ENCODE peak calls at places on chromosome 11, in ten cellular contexts. One of them, this sample, is unnamed.

GRCh38 chr11:38416141-38416540 is 1818.1 kb upstream of the RAG2 start:
- DNase-seq in dorsolateral prefrontal cortex: no peak
- DNase-seq in spleen: no peak
- DNase-seq in mammary epithelial cell: no peak
- DNase-seq in psoas muscle: no peak
- DNase-seq in bronchial epithelial cell: no peak
- DNase-seq in PC-3: no peak
- DNase-seq in fibroblast of lung: peak; percentile 34
- DNase-seq in fibroblast of pulmonary artery: peak; percentile 30
- DNase-seq in gastrocnemius medialis: no peak
- DNase-seq in this sample: no peak

GRCh38 chr11:120707663-120708062 is 196.1 kb downstream of the GRIK4 start:
- DNase-seq in fibroblast of pulmonary artery: no peak
- DNase-seq in spleen: no peak
- DNase-seq in fibroblast of lung: no peak
- DNase-seq in bronchial epithelial cell: no peak
- DNase-seq in psoas muscle: no peak
- DNase-seq in dorsolateral prefrontal cortex: no peak
- DNase-seq in mammary epithelial cell: no peak
- DNase-seq in PC-3: no peak
- DNase-seq in gastrocnemius medialis: no peak
- DNase-seq in this sample: no peak

GRCh38 chr11:111120221-111120620 is 125.3 kb upstream of the POU2AF2 start:
- DNase-seq in psoas muscle: peak; percentile 70
- DNase-seq in fibroblast of lung: no peak
- DNase-seq in dorsolateral prefrontal cortex: no peak
- DNase-seq in bronchial epithelial cell: no peak
- DNase-seq in gastrocnemius medialis: no peak
- DNase-seq in mammary epithelial cell: no peak
- DNase-seq in fibroblast of pulmonary artery: no peak
- DNase-seq in PC-3: no peak
- DNase-seq in spleen: no peak
- DNase-seq in this sample: no peak

GRCh38 chr11:1484716-1485503 is 1.7 kb downstream of the MOB2 start:
- DNase-seq in bronchial epithelial cell: no peak
- DNase-seq in PC-3: no peak
- DNase-seq in mammary epithelial cell: no peak
- DNase-seq in psoas muscle: peak; percentile 57
- DNase-seq in fibroblast of pulmonary artery: no peak
- DNase-seq in fibroblast of lung: no peak
- DNase-seq in gastrocnemius medialis: no peak
- DNase-seq in spleen: peak; percentile 69
- DNase-seq in dorsolateral prefrontal cortex: no peak
- DNase-seq in this sample: no peak

GRCh38 chr11:2775083-2775625 is 75.4 kb upstream of the KCNQ1OT1 start:
- DNase-seq in bronchial epithelial cell: no peak
- DNase-seq in PC-3: no peak
- DNase-seq in psoas muscle: no peak
- DNase-seq in fibroblast of lung: no peak
- DNase-seq in fibroblast of pulmonary artery: no peak
- DNase-seq in gastrocnemius medialis: no peak
- DNase-seq in spleen: peak; percentile 53
- DNase-seq in mammary epithelial cell: no peak
- DNase-seq in dorsolateral prefrontal cortex: peak; percentile 1
- DNase-seq in this sample: no peak

GRCh38 chr11:69234171-69234570 is 59.8 kb upstream of the MYEOV start:
- DNase-seq in gastrocnemius medialis: no peak
- DNase-seq in mammary epithelial cell: no peak
- DNase-seq in bronchial epithelial cell: no peak
- DNase-seq in psoas muscle: no peak
- DNase-seq in PC-3: no peak
- DNase-seq in dorsolateral prefrontal cortex: no peak
- DNase-seq in fibroblast of lung: no peak
- DNase-seq in fibroblast of pulmonary artery: no peak
- DNase-seq in spleen: no peak
- DNase-seq in this sample: no peak

GRCh38 chr11:15775051-15775541 is 581.2 kb downstream of the SOX6 start:
- DNase-seq in spleen: no peak
- DNase-seq in mammary epithelial cell: no peak
- DNase-seq in PC-3: no peak
- DNase-seq in bronchial epithelial cell: no peak
- DNase-seq in gastrocnemius medialis: no peak
- DNase-seq in fibroblast of pulmonary artery: peak; percentile 13
- DNase-seq in psoas muscle: peak; percentile 48
- DNase-seq in dorsolateral prefrontal cortex: no peak
- DNase-seq in fibroblast of lung: peak; percentile 35
- DNase-seq in this sample: peak; percentile 11

GRCh38 chr11:105718641-105719040 is 108.8 kb downstream of the GRIA4 start:
- DNase-seq in mammary epithelial cell: no peak
- DNase-seq in PC-3: no peak
- DNase-seq in fibroblast of lung: peak; percentile 47
- DNase-seq in dorsolateral prefrontal cortex: no peak
- DNase-seq in gastrocnemius medialis: no peak
- DNase-seq in fibroblast of pulmonary artery: no peak
- DNase-seq in bronchial epithelial cell: no peak
- DNase-seq in spleen: no peak
- DNase-seq in psoas muscle: no peak
- DNase-seq in this sample: no peak

GRCh38 chr11:72141066-72141465 is 5.5 kb downstream of the FOLR3 start:
- DNase-seq in spleen: no peak
- DNase-seq in dorsolateral prefrontal cortex: no peak
- DNase-seq in bronchial epithelial cell: peak; percentile 93
- DNase-seq in PC-3: peak; percentile 78
- DNase-seq in fibroblast of pulmonary artery: peak; percentile 70
- DNase-seq in mammary epithelial cell: peak; percentile 92
- DNase-seq in fibroblast of lung: peak; percentile 97
- DNase-seq in psoas muscle: no peak
- DNase-seq in gastrocnemius medialis: no peak
- DNase-seq in this sample: peak; percentile 86

GRCh38 chr11:7981758-7982157 is 5.4 kb upstream of the EIF3F start:
- DNase-seq in PC-3: no peak
- DNase-seq in fibroblast of pulmonary artery: no peak
- DNase-seq in fibroblast of lung: no peak
- DNase-seq in spleen: no peak
- DNase-seq in dorsolateral prefrontal cortex: no peak
- DNase-seq in gastrocnemius medialis: no peak
- DNase-seq in bronchial epithelial cell: no peak
- DNase-seq in psoas muscle: no peak
- DNase-seq in mammary epithelial cell: no peak
- DNase-seq in this sample: no peak

GRCh38 chr11:72705442-72706365 is 31.5 kb upstream of the PDE2A start:
- DNase-seq in PC-3: no peak
- DNase-seq in fibroblast of pulmonary artery: no peak
- DNase-seq in mammary epithelial cell: no peak
- DNase-seq in psoas muscle: no peak
- DNase-seq in spleen: no peak
- DNase-seq in bronchial epithelial cell: no peak
- DNase-seq in dorsolateral prefrontal cortex: no peak
- DNase-seq in gastrocnemius medialis: no peak
- DNase-seq in fibroblast of lung: no peak
- DNase-seq in this sample: no peak

GRCh38 chr11:4044971-4045646 is 49.5 kb upstream of the RRM1 start:
- DNase-seq in mammary epithelial cell: peak; percentile 96
- DNase-seq in dorsolateral prefrontal cortex: no peak
- DNase-seq in fibroblast of pulmonary artery: no peak
- DNase-seq in PC-3: no peak
- DNase-seq in psoas muscle: no peak
- DNase-seq in fibroblast of lung: no peak
- DNase-seq in gastrocnemius medialis: peak; percentile 36
- DNase-seq in bronchial epithelial cell: peak; percentile 89
- DNase-seq in spleen: no peak
- DNase-seq in this sample: no peak

GRCh38 chr11:91686700-91687099 is 537.9 kb upstream of the FAT3 start:
- DNase-seq in spleen: no peak
- DNase-seq in gastrocnemius medialis: no peak
- DNase-seq in fibroblast of pulmonary artery: no peak
- DNase-seq in fibroblast of lung: no peak
- DNase-seq in psoas muscle: no peak
- DNase-seq in bronchial epithelial cell: peak; percentile 30
- DNase-seq in mammary epithelial cell: no peak
- DNase-seq in dorsolateral prefrontal cortex: no peak
- DNase-seq in PC-3: peak; percentile 28
- DNase-seq in this sample: no peak

GRCh38 chr11:64854534-64855502 is 10.4 kb upstream of the CDC42BPG start:
- DNase-seq in gastrocnemius medialis: peak; percentile 94
- DNase-seq in fibroblast of pulmonary artery: peak; percentile 88
- DNase-seq in spleen: peak; percentile 84
- DNase-seq in bronchial epithelial cell: peak; percentile 92
- DNase-seq in PC-3: peak; percentile 100
- DNase-seq in mammary epithelial cell: peak; percentile 93
- DNase-seq in dorsolateral prefrontal cortex: peak; percentile 79
- DNase-seq in fibroblast of lung: peak; percentile 93
- DNase-seq in psoas muscle: peak; percentile 95
- DNase-seq in this sample: peak; percentile 92
- H3K4me3 ChIP-seq in gastrocnemius medialis: peak overlapping the region; percentile 7
- H3K4me3 ChIP-seq in fibroblast of pulmonary artery: no peak overlapping the region
- H3K4me3 ChIP-seq in spleen: no peak overlapping the region
- H3K4me3 ChIP-seq in bronchial epithelial cell: no peak overlapping the region
- H3K4me3 ChIP-seq in PC-3: peak overlapping the region; percentile 36
- H3K4me3 ChIP-seq in mammary epithelial cell: no peak overlapping the region
- H3K4me3 ChIP-seq in dorsolateral prefrontal cortex: no peak overlapping the region
- H3K4me3 ChIP-seq in fibroblast of lung: no peak overlapping the region
- H3K4me3 ChIP-seq in psoas muscle: peak overlapping the region; percentile 35
- H3K4me3 ChIP-seq in this sample: no peak overlapping the region

GRCh38 chr11:65592840-65593517 is 2.6 kb downstream of the KCNK7 start:
- DNase-seq in fibroblast of lung: no peak
- DNase-seq in PC-3: no peak
- DNase-seq in dorsolateral prefrontal cortex: no peak
- DNase-seq in spleen: no peak
- DNase-seq in fibroblast of pulmonary artery: no peak
- DNase-seq in psoas muscle: no peak
- DNase-seq in gastrocnemius medialis: no peak
- DNase-seq in bronchial epithelial cell: peak; percentile 79
- DNase-seq in mammary epithelial cell: peak; percentile 84
- DNase-seq in this sample: no peak

GRCh38 chr11:65593518-65594414 is 1.8 kb downstream of the KCNK7 start:
- DNase-seq in PC-3: peak; percentile 39
- DNase-seq in bronchial epithelial cell: no peak
- DNase-seq in dorsolateral prefrontal cortex: peak; percentile 64
- DNase-seq in fibroblast of lung: peak; percentile 27
- DNase-seq in fibroblast of pulmonary artery: peak; percentile 41
- DNase-seq in mammary epithelial cell: no peak
- DNase-seq in spleen: no peak
- DNase-seq in psoas muscle: peak; percentile 87
- DNase-seq in gastrocnemius medialis: peak; percentile 84
- DNase-seq in this sample: no peak

GRCh38 chr11:65590240-65590738 is 5.3 kb downstream of the KCNK7 start:
- DNase-seq in psoas muscle: peak; percentile 85
- DNase-seq in PC-3: no peak
- DNase-seq in dorsolateral prefrontal cortex: no peak
- DNase-seq in spleen: no peak
- DNase-seq in bronchial epithelial cell: no peak
- DNase-seq in gastrocnemius medialis: peak; percentile 76
- DNase-seq in fibroblast of lung: no peak
- DNase-seq in mammary epithelial cell: no peak
- DNase-seq in fibroblast of pulmonary artery: peak; percentile 45
- DNase-seq in this sample: no peak

GRCh38 chr11:65589444-65590239 is 6.0 kb downstream of the KCNK7 start:
- DNase-seq in spleen: peak; percentile 85
- DNase-seq in fibroblast of pulmonary artery: no peak
- DNase-seq in bronchial epithelial cell: no peak
- DNase-seq in psoas muscle: no peak
- DNase-seq in gastrocnemius medialis: no peak
- DNase-seq in fibroblast of lung: no peak
- DNase-seq in mammary epithelial cell: no peak
- DNase-seq in dorsolateral prefrontal cortex: no peak
- DNase-seq in PC-3: no peak
- DNase-seq in this sample: no peak

DNA sequence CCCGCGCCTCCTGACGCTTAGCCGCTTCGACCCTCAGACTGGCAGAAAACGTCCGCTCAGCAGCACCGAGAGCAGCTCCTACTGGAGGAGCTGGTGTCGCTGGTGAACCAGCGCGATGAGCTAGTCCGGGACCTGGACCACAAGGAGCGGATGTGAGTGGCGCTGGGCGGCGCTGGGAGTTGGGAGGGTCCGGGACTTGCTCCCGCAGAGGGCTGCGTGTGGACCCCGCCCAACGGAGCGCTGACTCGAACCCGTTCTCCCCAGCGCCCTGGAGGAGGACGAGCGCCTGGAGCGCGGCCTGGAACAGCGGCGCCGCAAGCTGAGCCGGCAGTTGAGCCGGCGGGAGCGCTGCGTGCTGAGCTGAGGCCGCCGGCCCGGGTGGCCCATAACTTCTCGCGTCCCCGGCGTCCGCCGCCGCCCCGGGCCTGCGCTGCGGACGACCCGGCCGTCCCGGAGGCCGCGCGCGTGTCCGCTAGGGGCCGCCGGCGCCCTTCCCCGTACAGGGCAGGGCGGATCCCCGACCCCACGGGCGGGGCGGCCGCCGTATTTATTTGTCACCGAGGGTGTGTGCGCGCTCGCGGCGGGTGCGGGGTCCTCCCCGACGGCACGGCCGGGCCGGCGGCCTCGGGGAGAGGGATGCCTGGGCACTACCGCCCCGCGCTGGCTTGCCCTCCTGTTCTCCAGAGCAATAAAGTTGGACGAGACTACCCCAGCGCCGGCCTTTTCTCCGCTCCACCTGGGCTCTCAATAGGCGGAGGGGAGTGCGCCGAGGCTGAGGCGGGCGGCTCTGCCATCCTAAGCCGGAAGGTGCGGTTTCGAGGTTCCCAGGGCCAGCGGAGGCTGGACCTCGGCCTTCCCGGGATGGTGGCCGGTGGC is 3.4 kb downstream of the KCNK7 start:
- DNase-seq in fibroblast of lung: peak; percentile 84
- DNase-seq in psoas muscle: peak; percentile 77
- DNase-seq in bronchial epithelial cell: no peak
- DNase-seq in PC-3: no peak
- DNase-seq in dorsolateral prefrontal cortex: no peak
- DNase-seq in spleen: peak; percentile 85
- DNase-seq in mammary epithelial cell: no peak
- DNase-seq in gastrocnemius medialis: no peak
- DNase-seq in fibroblast of pulmonary artery: no peak
- DNase-seq in this sample: no peak
- TF ChIP-seq CTCF in fibroblast of lung: no peak
- TF ChIP-seq CTCF in psoas muscle: no peak
- TF ChIP-seq CTCF in bronchial epithelial cell: no peak
- TF ChIP-seq CTCF in PC-3: no peak
- TF ChIP-seq CTCF in dorsolateral prefrontal cortex: no peak
- TF ChIP-seq CTCF in spleen: no peak
- TF ChIP-seq CTCF in mammary epithelial cell: no peak
- TF ChIP-seq CTCF in gastrocnemius medialis: no peak
- TF ChIP-seq CTCF in fibroblast of pulmonary artery: no peak
- TF ChIP-seq CTCF in this sample: no peak

GRCh38 chr11:64918056-64918455 is 1.0 kb upstream of the ATG2A start:
- DNase-seq in gastrocnemius medialis: no peak
- DNase-seq in psoas muscle: no peak
- DNase-seq in dorsolateral prefrontal cortex: no peak
- DNase-seq in bronchial epithelial cell: peak; percentile 25
- DNase-seq in spleen: no peak
- DNase-seq in fibroblast of lung: peak; percentile 59
- DNase-seq in PC-3: peak; percentile 51
- DNase-seq in mammary epithelial cell: no peak
- DNase-seq in fibroblast of pulmonary artery: peak; percentile 63
- DNase-seq in this sample: peak; percentile 65
- H3K4me3 ChIP-seq in gastrocnemius medialis: peak overlapping the region; percentile 59
- H3K4me3 ChIP-seq in psoas muscle: peak overlapping the region; percentile 91
- H3K4me3 ChIP-seq in dorsolateral prefrontal cortex: peak overlapping the region; percentile 91
- H3K4me3 ChIP-seq in bronchial epithelial cell: no peak overlapping the region
- H3K4me3 ChIP-seq in spleen: no peak overlapping the region
- H3K4me3 ChIP-seq in fibroblast of lung: peak overlapping the region; percentile 90
- H3K4me3 ChIP-seq in PC-3: peak overlapping the region; percentile 69
- H3K4me3 ChIP-seq in mammary epithelial cell: peak overlapping the region; percentile 19
- H3K4me3 ChIP-seq in fibroblast of pulmonary artery: peak overlapping the region; percentile 69
- H3K4me3 ChIP-seq in this sample: peak overlapping the region; percentile 59

GRCh38 chr11:124285610-124286344 is 28.0 kb downstream of the OR8D1 start:
- DNase-seq in gastrocnemius medialis: no peak
- DNase-seq in PC-3: peak; percentile 70
- DNase-seq in fibroblast of pulmonary artery: peak; percentile 96
- DNase-seq in psoas muscle: no peak
- DNase-seq in mammary epithelial cell: peak; percentile 70
- DNase-seq in bronchial epithelial cell: peak; percentile 15
- DNase-seq in fibroblast of lung: peak; percentile 89
- DNase-seq in spleen: no peak
- DNase-seq in dorsolateral prefrontal cortex: no peak
- DNase-seq in this sample: peak; percentile 59
- TF ChIP-seq CTCF in gastrocnemius medialis: no peak
- TF ChIP-seq CTCF in PC-3: no peak
- TF ChIP-seq CTCF in fibroblast of pulmonary artery: no peak
- TF ChIP-seq CTCF in psoas muscle: no peak
- TF ChIP-seq CTCF in mammary epithelial cell: no peak
- TF ChIP-seq CTCF in bronchial epithelial cell: no peak
- TF ChIP-seq CTCF in fibroblast of lung: no peak
- TF ChIP-seq CTCF in spleen: no peak
- TF ChIP-seq CTCF in dorsolateral prefrontal cortex: no peak
- TF ChIP-seq CTCF in this sample: no peak